ENCODE peak calls at places on chromosome 2, in four cellular contexts. D is GM23338; H is substantia nigra; K is CD4-positive, alpha-beta memory T cell. U is an unnamed sample.

GRCh38 chr2:65129276-65129612 is 662 bp downstream of the RAB1A start:
- DNase-seq in H (no peak), K (peak), D (no peak), U (peak)

GRCh38 chr2:160227252-160227651 is 27.2 kb upstream of the ITGB6 start:
- DNase-seq in D (no peak), H (no peak), K (no peak), U (peak)

GRCh38 chr2:186558512-186559276 is 31.2 kb upstream of the ITGAV start:
- DNase-seq in K (no peak), H (no peak), D (no peak), U (no peak)

GRCh38 chr2:240963376-240964220 is 34.8 kb upstream of the SNED1 start:
- DNase-seq in D (no peak), K (no peak), H (no peak), U (no peak)

GRCh38 chr2:9993490-9994165 is 42.1 kb downstream of the GRHL1 start:
- DNase-seq in K (no peak), D (no peak), H (no peak), U (no peak)

GRCh38 chr2:237441605-237442004 is 27.6 kb upstream of the COL6A3 start:
- DNase-seq in K (peak), H (no peak), D (no peak), U (no peak)

GRCh38 chr2:221322741-221323140 is 249.4 kb downstream of the EPHA4 start:
- DNase-seq in K (no peak), D (no peak), H (no peak), U (no peak)

GRCh38 chr2:150778828-150779227 is 291.4 kb upstream of the RND3 start:
- DNase-seq in D (no peak), H (no peak), K (no peak), U (no peak)

GRCh38 chr2:197092431-197092830 is 165.9 kb upstream of the PGAP1 start:
- DNase-seq in D (no peak), H (no peak), K (no peak), U (no peak)

GRCh38 chr2:200765139-200765951 is 46.4 kb upstream of the BZW1 start:
- DNase-seq in D (no peak), H (no peak), K (no peak), U (peak)

GRCh38 chr2:46346719-46347118 is 49.5 kb downstream of the EPAS1 start:
- DNase-seq in K (no peak), H (no peak), D (no peak), U (no peak)

GRCh38 chr2:70709746-70710145 is 58.3 kb downstream of the ADD2 start:
- DNase-seq in H (no peak), K (no peak), D (no peak), U (no peak)

GRCh38 chr2:98454500-98455235 is 10.0 kb downstream of the INPP4A start:
- DNase-seq in D (peak), H (no peak), K (no peak), U (no peak)

GRCh38 chr2:196677404-196677803 is 37.9 kb downstream of the CCDC150 start:
- DNase-seq in H (no peak), K (no peak), D (no peak), U (no peak)

GRCh38 chr2:148901142-148901541 is 26.1 kb downstream of the KIF5C start:
- DNase-seq in D (no peak), K (no peak), H (no peak), U (no peak)

GRCh38 chr2:226132632-226133215 is 666.9 kb downstream of the IRS1 start:
- DNase-seq in K (no peak), D (no peak), H (no peak), U (no peak)

GRCh38 chr2:30367232-30368070 is 79.6 kb upstream of the LCLAT1 start:
- DNase-seq in D (no peak), K (no peak), H (no peak), U (no peak)

GRCh38 chr2:9770308-9771100 is 72.8 kb upstream of the TAF1B start:
- DNase-seq in D (peak), H (peak), K (peak), U (peak)

GRCh38 chr2:38155-38554 is 8.2 kb downstream of the FAM110C start:
- DNase-seq in D (no peak), K (no peak), H (no peak), U (no peak)

GRCh38 chr2:105843797-105844374 is 99.2 kb downstream of the NCK2 start:
- DNase-seq in D (peak), H (no peak), K (no peak), U (no peak)

GRCh38 chr2:144509001-144509545 is 10.8 kb downstream of the ZEB2 start:
- DNase-seq in K (no peak), D (peak), H (no peak), U (no peak)

GRCh38 chr2:158464426-158465281 is 7.9 kb downstream of the PKP4 start:
- DNase-seq in H (no peak), K (peak), D (peak), U (no peak)

GRCh38 chr2:18993756-18994155 is 364.7 kb downstream of the OSR1 start:
- DNase-seq in D (no peak), K (no peak), H (no peak), U (no peak)

GRCh38 chr2:183267148-183267827 is 143.0 kb downstream of the NUP35 start:
- DNase-seq in H (no peak), K (no peak), D (no peak), U (no peak)

GRCh38 chr2:69065735-69066336 is 52.9 kb downstream of the ANTXR1 start:
- DNase-seq in K (no peak), H (no peak), D (no peak), U (no peak)

GRCh38 chr2:128307595-128307994 is 11.1 kb downstream of the HS6ST1 start:
- DNase-seq in K (no peak), D (no peak), H (no peak), U (no peak)

GRCh38 chr2:23359631-23360567 is 25.1 kb upstream of the KLHL29 start:
- DNase-seq in H (no peak), D (no peak), K (no peak), U (no peak)

GRCh38 chr2:190837991-190838390 is 42.6 kb upstream of the GLS start:
- DNase-seq in H (no peak), D (no peak), K (no peak), U (no peak)

GRCh38 chr2:190836767-190837166 is 43.9 kb upstream of the GLS start:
- DNase-seq in D (no peak), K (no peak), H (no peak), U (no peak)

GRCh38 chr2:190838492-190838910 is 42.1 kb upstream of the GLS start:
- DNase-seq in D (no peak), H (no peak), K (no peak), U (no peak)

GRCh38 chr2:190835303-190835930 is 45.2 kb upstream of the GLS start:
- DNase-seq in H (no peak), K (no peak), D (no peak), U (no peak)

GRCh38 chr2:190837417-190837816 is 43.2 kb upstream of the GLS start:
- DNase-seq in K (no peak), D (no peak), H (no peak), U (no peak)
- H3K27ac ChIP-seq in K (no peak), D (no peak), H (no peak), U (no peak)

DNA sequence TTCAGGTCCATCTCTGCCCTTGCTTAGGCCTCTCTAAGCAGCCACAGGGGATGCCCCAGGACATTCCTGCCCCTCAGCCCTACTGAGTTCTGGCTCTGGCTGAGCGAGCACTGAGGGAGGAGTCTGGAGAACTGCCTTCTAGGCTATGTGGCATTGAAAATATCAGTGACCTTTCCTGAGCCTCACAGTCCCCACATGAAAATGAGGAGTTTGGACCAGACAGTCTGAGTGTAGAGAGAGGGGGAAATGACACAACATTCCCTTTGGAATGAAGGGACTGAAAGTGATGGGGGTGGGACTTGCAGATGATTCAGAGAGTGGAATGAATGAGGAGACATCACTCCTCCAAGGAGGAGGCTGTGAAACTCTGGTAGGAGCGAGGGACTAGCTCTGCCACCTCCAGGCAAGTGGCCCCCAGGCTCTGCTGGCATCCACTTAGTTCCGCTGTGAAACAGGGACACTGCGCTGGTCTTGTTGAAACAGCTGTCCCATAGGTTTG is 8.0 kb downstream of the TNS1 start:
- DNase-seq in K (no peak), H (no peak), D (no peak), U (no peak)
- H3K27ac ChIP-seq in K (no peak), H (no peak), D (no peak), U (no peak)

DNA sequence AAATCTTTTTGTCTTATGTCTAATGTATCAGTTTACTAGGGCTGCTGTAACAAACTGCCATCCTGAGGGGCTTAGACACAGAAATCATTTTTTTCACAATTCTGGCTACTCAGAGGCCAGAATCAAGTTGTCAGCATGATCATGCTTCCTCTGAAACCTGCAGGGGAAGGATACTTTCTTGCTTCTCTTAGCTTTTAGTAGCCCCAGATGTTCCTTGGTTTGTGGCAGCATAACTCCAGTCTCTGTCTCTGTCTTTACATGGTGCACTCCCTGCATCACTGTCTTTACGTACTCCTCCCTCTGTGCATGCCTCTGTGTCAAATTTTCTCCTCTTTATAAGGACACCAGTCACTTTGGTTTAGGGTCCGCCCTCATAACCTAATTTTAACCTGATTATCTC is 2.0 kb upstream of the SCN3A start:
- DNase-seq in K (no peak), D (no peak), H (no peak), U (no peak)
- H3K27ac ChIP-seq in K (no peak), D (no peak), H (no peak), U (no peak)

DNA sequence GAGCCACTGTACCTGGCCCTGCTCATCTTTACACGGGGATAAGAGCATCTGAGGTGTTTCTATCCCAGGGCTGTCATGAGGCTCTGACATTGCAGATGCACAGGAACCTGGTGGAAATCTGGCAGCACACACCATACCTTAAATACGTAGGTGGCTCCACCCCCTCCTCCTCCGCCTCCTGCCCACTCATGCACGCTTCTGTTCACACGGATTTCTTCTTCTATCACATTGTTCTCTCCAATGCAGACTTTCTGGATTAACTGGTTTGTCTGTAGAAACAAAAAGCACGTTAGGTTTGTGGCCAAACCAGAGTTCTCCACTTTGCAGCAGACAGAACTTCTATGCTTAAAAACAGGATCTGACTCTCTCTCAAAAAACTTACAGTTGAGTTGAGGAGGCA is 118.2 kb downstream of the CLIP4 start:
- DNase-seq in H (no peak), K (no peak), D (no peak), U (no peak)
- H3K27ac ChIP-seq in H (no peak), K (no peak), D (no peak), U (no peak)

GRCh38 chr2:188580738-188581137 is 289.1 kb downstream of the GULP1 start:
- DNase-seq in K (no peak), H (no peak), D (no peak), U (no peak)
- H3K27ac ChIP-seq in K (no peak), H (no peak), D (no peak), U (no peak)